ENCODE peak calls at places on chromosomes 7 and 10, in nine cellular contexts. V, E, D, X, O, S, I, U and C are unnamed samples.

GRCh38 chr10:65133652-65134051 is 1612.5 kb downstream of the REEP3 start:
- DNase-seq in V (no peak), E (no peak), D (no peak), X (no peak), O (no peak), S (no peak), I (no peak), U (no peak), C (no peak)

GRCh38 chr10:31940839-31941653 is 12.4 kb upstream of the ARHGAP12 start:
- DNase-seq in V (no peak), E (no peak), D (no peak), X (no peak), O (no peak), S (no peak), I (no peak), U (peak), C (peak)

GRCh38 chr10:79186742-79187544 is 118.2 kb downstream of the ZMIZ1 start:
- DNase-seq in V (no peak), E (no peak), D (no peak), X (no peak), O (no peak), S (no peak), I (no peak), U (no peak), C (no peak)

GRCh38 chr7:22809902-22810642 is 12.6 kb downstream of the TOMM7 start:
- DNase-seq in V (no peak), E (no peak), D (no peak), X (no peak), O (no peak), S (no peak), I (peak), U (no peak), C (no peak)

GRCh38 chr7:46218461-46219202 is 297.6 kb upstream of the IGFBP3 start:
- DNase-seq in V (no peak), E (no peak), D (no peak), X (no peak), O (no peak), S (peak), I (no peak), U (no peak), C (no peak)

GRCh38 chr10:93080350-93081046 is 6.8 kb downstream of the CYP26A1 start:
- DNase-seq in V (no peak), E (peak), D (no peak), X (peak), O (no peak), S (peak), I (peak), U (peak), C (peak)

GRCh38 chr7:6290345-6290744 is 17.9 kb upstream of the CYTH3 start:
- DNase-seq in V (no peak), E (no peak), D (no peak), X (no peak), O (no peak), S (no peak), I (no peak), U (no peak), C (no peak)

GRCh38 chr10:27620425-27621397 is 116.6 kb downstream of the RAB18 start:
- DNase-seq in V (no peak), E (no peak), D (no peak), X (no peak), O (no peak), S (no peak), I (no peak), U (peak), C (no peak)

GRCh38 chr7:106947244-106947728 is 82.2 kb downstream of the PIK3CG start:
- DNase-seq in V (no peak), E (no peak), D (peak), X (peak), O (no peak), S (peak), I (peak), U (peak), C (peak)

GRCh38 chr7:2287742-2288141 is 26.5 kb downstream of the SNX8 start:
- DNase-seq in V (no peak), E (no peak), D (no peak), X (no peak), O (no peak), S (no peak), I (no peak), U (no peak), C (no peak)

GRCh38 chr10:27030060-27030459 is 70.2 kb downstream of the ANKRD26 start:
- DNase-seq in V (no peak), E (no peak), D (no peak), X (no peak), O (no peak), S (no peak), I (no peak), U (no peak), C (no peak)